ENCODE peak calls at places on chromosomes 6 and 20, in five cellular contexts. K, L, D, G and M are unnamed samples.
A peak's percentile ranks its signal among the peaks of the same experiment; 100 is the strongest.

GRCh38 chr20:62856931-62857619 is 4.5 kb downstream of the TCFL5 start:
- DNase-seq in L (no peak), K (no peak), G (no peak), D (no peak), M (no peak)

GRCh38 chr6:28383235-28384142 is 16.1 kb downstream of the ZSCAN12 start:
- DNase-seq in L (peak; percentile 72), K (no peak), D (peak; percentile 92), G (peak; percentile 43), M (peak; percentile 33)

GRCh38 chr6:15378864-15379263 is 133.0 kb downstream of the JARID2 start:
- DNase-seq in D (no peak), L (no peak), K (no peak), G (no peak), M (no peak)

GRCh38 chr6:16239798-16240123 is 1.4 kb downstream of the GMPR start:
- DNase-seq in K (no peak), L (no peak), G (no peak), D (no peak), M (peak; percentile 43)

GRCh38 chr20:25120920-25121319 is 39.0 kb upstream of the VSX1 start:
- DNase-seq in G (no peak), K (no peak), D (no peak), L (no peak), M (no peak)

GRCh38 chr6:168058691-168059551 is 20.1 kb downstream of the FRMD1 start:
- DNase-seq in K (no peak), D (no peak), L (no peak), G (no peak), M (no peak)

GRCh38 chr20:46959081-46959692 is 64.5 kb downstream of the EYA2 start:
- DNase-seq in G (no peak), D (peak; percentile 67), L (peak; percentile 83), K (no peak), M (no peak)

GRCh38 chr20:50561379-50562078 is 51.3 kb downstream of the PTPN1 start:
- DNase-seq in D (peak; percentile 93), L (peak; percentile 95), G (no peak), K (peak; percentile 17), M (no peak)

GRCh38 chr6:143694560-143694959 is 16.8 kb downstream of the PHACTR2 start:
- DNase-seq in L (no peak), D (no peak), G (no peak), K (no peak), M (no peak)

GRCh38 chr6:92770540-92770939 is 648.8 kb downstream of the EPHA7 start:
- DNase-seq in L (no peak), K (no peak), G (no peak), D (no peak), M (no peak)

GRCh38 chr6:137736048-137736846 is 130.8 kb upstream of the TNFAIP3 start:
- DNase-seq in G (no peak), L (no peak), D (no peak), K (no peak), M (no peak)

GRCh38 chr6:18115356-18115755 is 7.1 kb downstream of the NHLRC1 start:
- DNase-seq in K (no peak), D (no peak), G (no peak), L (no peak), M (no peak)

GRCh38 chr20:38633577-38634093 is 32.0 kb downstream of the ARHGAP40 start:
- DNase-seq in D (peak; percentile 51), L (peak; percentile 38), K (peak; percentile 20), G (no peak), M (no peak)

GRCh38 chr6:150907385-150907784 is 41.9 kb downstream of the MTHFD1L start:
- DNase-seq in D (peak; percentile 58), L (no peak), K (no peak), G (no peak), M (no peak)

GRCh38 chr6:169938262-169938701 is 186.9 kb downstream of the ERMARD start:
- DNase-seq in G (no peak), L (no peak), D (no peak), K (no peak), M (no peak)

GRCh38 chr6:122696079-122696478 is 83.4 kb upstream of the FABP7 start:
- DNase-seq in G (no peak), D (peak; percentile 27), L (peak; percentile 89), K (no peak), M (no peak)

GRCh38 chr6:146901940-146902816 is 302.0 kb upstream of the STXBP5 start:
- DNase-seq in L (no peak), D (peak; percentile 38), G (no peak), K (no peak), M (no peak)

GRCh38 chr20:52447232-52447566 is 255.6 kb upstream of the ZFP64 start:
- DNase-seq in G (no peak), L (no peak), K (no peak), D (no peak), M (no peak)

GRCh38 chr6:143634486-143634885 is 43.3 kb upstream of the PHACTR2 start:
- DNase-seq in K (no peak), L (no peak), D (no peak), G (no peak), M (no peak)

GRCh38 chr20:5908981-5909380 is 41.4 kb downstream of the TRMT6 start:
- DNase-seq in L (no peak), G (no peak), D (peak; percentile 16), K (no peak), M (no peak)

GRCh38 chr6:11552390-11552789 is 14.8 kb downstream of the TMEM170B start:
- DNase-seq in G (no peak), K (no peak), D (no peak), L (no peak), M (no peak)

GRCh38 chr6:78397537-78397936 is 469.8 kb upstream of the IRAK1BP1 start:
- DNase-seq in K (no peak), L (no peak), D (no peak), G (no peak), M (no peak)